ENCODE peak calls at places on chromosomes 5 and 9, in nine cellular contexts. One of them, this sample, is unnamed.

GRCh38 chr9:90795879-90796317 is 5.7 kb upstream of the SYK start:
- DNase-seq in body of pancreas: no peak
- DNase-seq in adipocyte: no peak
- DNase-seq in tibial artery: no peak
- DNase-seq in Peyer's patch: no peak
- DNase-seq in lower lobe of right lung: peak; percentile 63
- DNase-seq in prostate gland: no peak
- DNase-seq in CD4-positive, alpha-beta memory T cell: no peak
- DNase-seq in stomach: no peak
- DNase-seq in this sample: no peak

GRCh38 chr5:135429326-135429725 is 17.8 kb downstream of the DCANP1 start:
- DNase-seq in lower lobe of right lung: no peak
- DNase-seq in tibial artery: no peak
- DNase-seq in stomach: no peak
- DNase-seq in adipocyte: peak; percentile 8
- DNase-seq in Peyer's patch: peak; percentile 48
- DNase-seq in prostate gland: no peak
- DNase-seq in CD4-positive, alpha-beta memory T cell: no peak
- DNase-seq in body of pancreas: no peak
- DNase-seq in this sample: no peak

GRCh38 chr9:129218918-129219317 is 40.9 kb upstream of the IER5L start:
- DNase-seq in tibial artery: no peak
- DNase-seq in Peyer's patch: no peak
- DNase-seq in prostate gland: no peak
- DNase-seq in stomach: no peak
- DNase-seq in CD4-positive, alpha-beta memory T cell: no peak
- DNase-seq in lower lobe of right lung: no peak
- DNase-seq in body of pancreas: no peak
- DNase-seq in adipocyte: no peak
- DNase-seq in this sample: no peak

GRCh38 chr9:79312686-79313421 is 258.9 kb upstream of the TLE4 start:
- DNase-seq in body of pancreas: no peak
- DNase-seq in adipocyte: no peak
- DNase-seq in lower lobe of right lung: no peak
- DNase-seq in prostate gland: no peak
- DNase-seq in CD4-positive, alpha-beta memory T cell: no peak
- DNase-seq in tibial artery: no peak
- DNase-seq in Peyer's patch: no peak
- DNase-seq in stomach: no peak
- DNase-seq in this sample: no peak

GRCh38 chr9:109448223-109448622 is 49.9 kb downstream of the PTPN3 start:
- DNase-seq in CD4-positive, alpha-beta memory T cell: no peak
- DNase-seq in lower lobe of right lung: no peak
- DNase-seq in body of pancreas: no peak
- DNase-seq in tibial artery: no peak
- DNase-seq in stomach: no peak
- DNase-seq in adipocyte: peak; percentile 68
- DNase-seq in Peyer's patch: no peak
- DNase-seq in prostate gland: no peak
- DNase-seq in this sample: no peak

GRCh38 chr5:62112689-62113220 is 193.3 kb upstream of the KIF2A start:
- DNase-seq in CD4-positive, alpha-beta memory T cell: no peak
- DNase-seq in stomach: no peak
- DNase-seq in body of pancreas: no peak
- DNase-seq in Peyer's patch: no peak
- DNase-seq in adipocyte: peak; percentile 64
- DNase-seq in lower lobe of right lung: no peak
- DNase-seq in tibial artery: no peak
- DNase-seq in prostate gland: no peak
- DNase-seq in this sample: no peak

GRCh38 chr5:154293219-154293618 is 102.7 kb downstream of the GALNT10 start:
- DNase-seq in body of pancreas: no peak
- DNase-seq in stomach: no peak
- DNase-seq in CD4-positive, alpha-beta memory T cell: no peak
- DNase-seq in prostate gland: no peak
- DNase-seq in tibial artery: no peak
- DNase-seq in lower lobe of right lung: no peak
- DNase-seq in adipocyte: no peak
- DNase-seq in Peyer's patch: no peak
- DNase-seq in this sample: no peak

GRCh38 chr9:85603920-85604319 is 137.8 kb downstream of the AGTPBP1 start:
- DNase-seq in tibial artery: no peak
- DNase-seq in prostate gland: no peak
- DNase-seq in body of pancreas: no peak
- DNase-seq in stomach: no peak
- DNase-seq in lower lobe of right lung: no peak
- DNase-seq in adipocyte: no peak
- DNase-seq in Peyer's patch: no peak
- DNase-seq in CD4-positive, alpha-beta memory T cell: no peak
- DNase-seq in this sample: no peak

GRCh38 chr5:1883925-1884637 is 1.4 kb upstream of the IRX4 start:
- DNase-seq in Peyer's patch: no peak
- DNase-seq in body of pancreas: no peak
- DNase-seq in stomach: no peak
- DNase-seq in adipocyte: no peak
- DNase-seq in tibial artery: no peak
- DNase-seq in CD4-positive, alpha-beta memory T cell: no peak
- DNase-seq in lower lobe of right lung: peak; percentile 27
- DNase-seq in prostate gland: no peak
- DNase-seq in this sample: no peak

DNA sequence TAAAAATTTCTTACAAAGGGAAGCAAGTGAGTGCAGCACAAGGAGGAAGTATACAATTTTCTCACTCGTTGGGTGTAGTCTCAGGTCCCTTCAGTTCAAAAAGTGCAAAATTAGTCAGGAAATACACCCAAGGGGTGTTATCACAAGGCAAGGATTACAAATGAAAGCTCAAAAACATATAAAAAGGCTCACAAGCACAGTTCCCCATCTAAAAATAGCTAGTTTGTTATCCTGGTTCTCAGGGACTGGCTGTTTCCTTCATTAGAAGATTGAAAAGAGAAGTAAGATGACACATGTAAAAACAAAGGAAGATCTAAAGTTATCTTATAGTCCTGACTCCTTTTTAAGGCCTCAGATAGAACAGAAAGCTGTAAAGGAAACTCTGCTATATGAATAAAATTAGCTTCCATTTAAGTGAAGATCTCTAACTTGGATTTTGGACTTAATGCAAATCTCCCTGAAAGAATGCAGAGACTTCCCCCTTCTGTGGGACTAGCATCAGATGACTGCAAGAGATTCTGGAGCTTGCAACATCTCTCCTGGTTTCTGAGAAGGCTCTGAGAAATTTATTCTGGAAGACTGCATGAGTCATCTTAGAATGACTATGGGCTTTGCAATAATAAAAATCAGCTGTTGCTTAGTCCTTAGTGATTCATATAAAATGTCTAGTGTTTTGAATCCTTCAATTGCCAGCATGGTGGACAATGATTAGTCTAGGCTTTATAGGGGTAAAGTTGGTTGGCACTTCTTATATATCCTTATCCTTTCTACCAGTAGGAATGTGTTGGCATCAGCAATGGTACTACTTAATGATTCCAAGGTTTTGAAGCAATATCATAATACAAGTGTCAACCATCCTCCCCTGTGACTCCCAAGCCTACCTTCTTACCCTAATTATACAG is 25.4 kb downstream of the DAB2 start:
- DNase-seq in body of pancreas: peak; percentile 52
- DNase-seq in adipocyte: peak; percentile 98
- DNase-seq in CD4-positive, alpha-beta memory T cell: no peak
- DNase-seq in Peyer's patch: no peak
- DNase-seq in prostate gland: no peak
- DNase-seq in tibial artery: no peak
- DNase-seq in stomach: no peak
- DNase-seq in lower lobe of right lung: no peak
- DNase-seq in this sample: peak; percentile 64
- H3K4me1 ChIP-seq in body of pancreas: peaks cover 10% of the 10 kb centered on the region
- H3K4me1 ChIP-seq in adipocyte: peaks cover 88% of the 10 kb centered on the region
- H3K4me1 ChIP-seq in CD4-positive, alpha-beta memory T cell: no peaks in the 10 kb centered on the region
- H3K4me1 ChIP-seq in Peyer's patch: no peaks in the 10 kb centered on the region
- H3K4me1 ChIP-seq in prostate gland: no peaks in the 10 kb centered on the region
- H3K4me1 ChIP-seq in tibial artery: peaks cover 16% of the 10 kb centered on the region
- H3K4me1 ChIP-seq in stomach: peaks cover 50% of the 10 kb centered on the region
- H3K4me1 ChIP-seq in lower lobe of right lung: peaks cover 71% of the 10 kb centered on the region
- H3K4me1 ChIP-seq in this sample: peaks cover 50% of the 10 kb centered on the region

DNA sequence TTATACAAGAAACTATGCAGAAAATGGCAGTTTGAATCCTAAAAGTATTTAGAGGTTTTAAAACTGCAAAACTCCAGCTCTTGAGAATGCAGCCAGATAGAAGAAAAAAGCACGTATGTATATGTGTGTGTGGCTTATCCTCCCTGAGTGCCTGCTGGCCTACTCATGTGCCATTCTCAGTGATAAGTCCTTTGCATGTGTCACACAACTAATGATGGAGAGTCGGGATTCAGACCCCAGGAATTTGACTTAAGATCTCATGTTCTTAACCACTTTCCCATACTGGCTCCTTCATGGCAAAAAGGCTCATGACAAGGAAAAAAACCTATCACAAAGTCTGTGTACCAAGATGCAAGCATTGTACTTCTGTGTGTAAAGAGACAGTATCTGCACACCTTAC is 26.6 kb downstream of the SMARCA2 start:
- DNase-seq in CD4-positive, alpha-beta memory T cell: no peak
- DNase-seq in body of pancreas: no peak
- DNase-seq in tibial artery: no peak
- DNase-seq in Peyer's patch: no peak
- DNase-seq in stomach: no peak
- DNase-seq in adipocyte: no peak
- DNase-seq in prostate gland: no peak
- DNase-seq in lower lobe of right lung: no peak
- DNase-seq in this sample: no peak
- H3K4me3 ChIP-seq in CD4-positive, alpha-beta memory T cell: no peak overlapping the region
- H3K4me3 ChIP-seq in body of pancreas: no peak overlapping the region
- H3K4me3 ChIP-seq in tibial artery: no peak overlapping the region
- H3K4me3 ChIP-seq in Peyer's patch: no peak overlapping the region
- H3K4me3 ChIP-seq in stomach: no peak overlapping the region
- H3K4me3 ChIP-seq in adipocyte: no peak overlapping the region
- H3K4me3 ChIP-seq in prostate gland: no peak overlapping the region
- H3K4me3 ChIP-seq in lower lobe of right lung: no peak overlapping the region
- H3K4me3 ChIP-seq in this sample: no peak overlapping the region

GRCh38 chr9:97553141-97553540 is 51.7 kb downstream of the TMOD1 start:
- DNase-seq in lower lobe of right lung: no peak
- DNase-seq in prostate gland: no peak
- DNase-seq in tibial artery: no peak
- DNase-seq in body of pancreas: no peak
- DNase-seq in Peyer's patch: no peak
- DNase-seq in CD4-positive, alpha-beta memory T cell: no peak
- DNase-seq in stomach: no peak
- DNase-seq in adipocyte: no peak
- DNase-seq in this sample: no peak
- H3K4me1 ChIP-seq in lower lobe of right lung: peaks cover 17% of the 10 kb centered on the region
- H3K4me1 ChIP-seq in prostate gland: no peaks in the 10 kb centered on the region
- H3K4me1 ChIP-seq in tibial artery: peaks cover 23% of the 10 kb centered on the region
- H3K4me1 ChIP-seq in body of pancreas: peaks cover 22% of the 10 kb centered on the region
- H3K4me1 ChIP-seq in Peyer's patch: no peaks in the 10 kb centered on the region
- H3K4me1 ChIP-seq in CD4-positive, alpha-beta memory T cell: no peaks in the 10 kb centered on the region
- H3K4me1 ChIP-seq in stomach: peaks cover 24% of the 10 kb centered on the region
- H3K4me1 ChIP-seq in adipocyte: peaks cover 25% of the 10 kb centered on the region
- H3K4me1 ChIP-seq in this sample: no peaks in the 10 kb centered on the region

GRCh38 chr5:139120521-139120920 is 77.6 kb downstream of the SIL1 start:
- DNase-seq in stomach: no peak
- DNase-seq in adipocyte: no peak
- DNase-seq in lower lobe of right lung: no peak
- DNase-seq in prostate gland: no peak
- DNase-seq in Peyer's patch: no peak
- DNase-seq in body of pancreas: no peak
- DNase-seq in CD4-positive, alpha-beta memory T cell: no peak
- DNase-seq in tibial artery: peak; percentile 88
- DNase-seq in this sample: no peak
- H3K4me3 ChIP-seq in stomach: no peak overlapping the region
- H3K4me3 ChIP-seq in adipocyte: no peak overlapping the region
- H3K4me3 ChIP-seq in lower lobe of right lung: no peak overlapping the region
- H3K4me3 ChIP-seq in prostate gland: no peak overlapping the region
- H3K4me3 ChIP-seq in Peyer's patch: no peak overlapping the region
- H3K4me3 ChIP-seq in body of pancreas: no peak overlapping the region
- H3K4me3 ChIP-seq in CD4-positive, alpha-beta memory T cell: no peak overlapping the region
- H3K4me3 ChIP-seq in tibial artery: peak overlapping the region; percentile 30
- H3K4me3 ChIP-seq in this sample: no peak overlapping the region

DNA sequence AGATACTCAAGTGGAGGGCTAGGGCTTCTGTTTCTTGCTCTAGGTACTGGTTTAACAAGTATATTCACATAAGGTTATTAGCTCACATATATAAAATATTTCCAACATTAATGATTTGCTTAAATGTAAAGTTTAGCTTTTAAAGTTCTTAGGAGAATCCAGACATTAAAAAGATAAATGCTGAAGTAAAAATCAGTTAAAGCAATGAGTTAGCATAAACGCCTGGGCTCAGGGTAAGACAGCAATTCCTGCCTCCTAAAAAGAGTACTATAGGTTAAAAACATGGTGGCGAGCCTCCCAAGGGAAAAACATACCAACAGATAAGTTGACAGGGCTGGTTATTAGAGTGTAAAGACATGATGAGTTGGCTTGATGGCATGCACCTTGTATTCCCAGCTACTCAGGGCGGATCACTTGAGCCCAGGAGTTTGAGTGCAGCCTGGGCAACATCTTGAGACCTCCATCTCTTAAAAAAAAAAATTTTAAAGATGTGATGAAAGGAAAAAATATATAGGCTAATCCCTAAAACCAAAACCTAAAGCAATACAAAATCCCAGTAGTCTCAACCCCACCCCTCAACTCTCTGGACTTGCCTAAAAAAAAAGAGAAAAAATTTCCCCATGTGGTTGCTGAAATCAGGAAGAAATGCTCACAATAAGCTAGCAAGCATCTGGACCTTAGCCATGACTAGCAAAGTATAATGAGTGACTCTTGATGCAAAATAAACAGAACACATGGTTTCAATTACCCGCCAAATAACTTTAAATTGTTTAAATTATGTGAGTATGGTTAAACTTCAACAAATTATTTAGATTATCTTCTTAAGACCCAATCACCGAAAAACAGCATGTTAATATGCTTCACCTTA is 3.6 kb downstream of the GOLPH3 start:
- DNase-seq in Peyer's patch: no peak
- DNase-seq in body of pancreas: no peak
- DNase-seq in tibial artery: no peak
- DNase-seq in prostate gland: no peak
- DNase-seq in adipocyte: peak; percentile 95
- DNase-seq in stomach: no peak
- DNase-seq in lower lobe of right lung: no peak
- DNase-seq in CD4-positive, alpha-beta memory T cell: no peak
- DNase-seq in this sample: no peak
- H3K4me1 ChIP-seq in Peyer's patch: no peaks in the 10 kb centered on the region
- H3K4me1 ChIP-seq in body of pancreas: peaks cover 58% of the 10 kb centered on the region
- H3K4me1 ChIP-seq in tibial artery: peaks cover 43% of the 10 kb centered on the region
- H3K4me1 ChIP-seq in prostate gland: peaks cover 13% of the 10 kb centered on the region
- H3K4me1 ChIP-seq in adipocyte: peaks cover 61% of the 10 kb centered on the region
- H3K4me1 ChIP-seq in stomach: peaks cover 70% of the 10 kb centered on the region
- H3K4me1 ChIP-seq in lower lobe of right lung: peaks cover 61% of the 10 kb centered on the region
- H3K4me1 ChIP-seq in CD4-positive, alpha-beta memory T cell: peaks cover 64% of the 10 kb centered on the region
- H3K4me1 ChIP-seq in this sample: peaks cover 13% of the 10 kb centered on the region